ENCODE peak calls at places on chromosomes 16 and 17, in five cellular contexts. One of them, this sample, is unnamed.

GRCh38 chr17:35084987-35085386 is 21.5 kb upstream of the RFFL start:
- DNase-seq in fibroblast of lung: peak
- DNase-seq in ELR: peak
- DNase-seq in naive thymus-derived CD8-positive, alpha-beta T cell: no peak
- DNase-seq in non-pigmented ciliary epithelial cell: no peak
- DNase-seq in this sample: no peak

GRCh38 chr16:12329246-12329995 is 352.9 kb downstream of the SNX29 start:
- DNase-seq in fibroblast of lung: no peak
- DNase-seq in ELR: no peak
- DNase-seq in naive thymus-derived CD8-positive, alpha-beta T cell: no peak
- DNase-seq in non-pigmented ciliary epithelial cell: no peak
- DNase-seq in this sample: no peak

GRCh38 chr16:69064164-69064563 is 41.3 kb upstream of the HAS3 start:
- DNase-seq in fibroblast of lung: no peak
- DNase-seq in ELR: peak
- DNase-seq in naive thymus-derived CD8-positive, alpha-beta T cell: no peak
- DNase-seq in non-pigmented ciliary epithelial cell: no peak
- DNase-seq in this sample: no peak

GRCh38 chr16:89722392-89723278 is 1.3 kb downstream of the ZNF276 start:
- DNase-seq in fibroblast of lung: peak
- DNase-seq in ELR: peak
- DNase-seq in naive thymus-derived CD8-positive, alpha-beta T cell: peak
- DNase-seq in non-pigmented ciliary epithelial cell: no peak
- DNase-seq in this sample: no peak

GRCh38 chr17:77445030-77445907 is 304.5 kb downstream of the SEC14L1 start:
- DNase-seq in fibroblast of lung: peak
- DNase-seq in ELR: no peak
- DNase-seq in naive thymus-derived CD8-positive, alpha-beta T cell: peak
- DNase-seq in non-pigmented ciliary epithelial cell: no peak
- DNase-seq in this sample: no peak

GRCh38 chr16:11977206-11978041 is 890 bp downstream of the SNX29 start:
- DNase-seq in fibroblast of lung: peak
- DNase-seq in ELR: peak
- DNase-seq in naive thymus-derived CD8-positive, alpha-beta T cell: no peak
- DNase-seq in non-pigmented ciliary epithelial cell: no peak
- DNase-seq in this sample: no peak

GRCh38 chr16:1560866-1561265 is 27.4 kb downstream of the TMEM204 start:
- DNase-seq in fibroblast of lung: no peak
- DNase-seq in ELR: no peak
- DNase-seq in naive thymus-derived CD8-positive, alpha-beta T cell: no peak
- DNase-seq in non-pigmented ciliary epithelial cell: no peak
- DNase-seq in this sample: no peak

GRCh38 chr17:13540546-13540945 is 61.2 kb downstream of the HS3ST3A1 start:
- DNase-seq in fibroblast of lung: no peak
- DNase-seq in ELR: no peak
- DNase-seq in naive thymus-derived CD8-positive, alpha-beta T cell: no peak
- DNase-seq in non-pigmented ciliary epithelial cell: no peak
- DNase-seq in this sample: no peak

GRCh38 chr17:74181341-74181740 is 22.1 kb upstream of the RPL38 start:
- DNase-seq in fibroblast of lung: no peak
- DNase-seq in ELR: no peak
- DNase-seq in naive thymus-derived CD8-positive, alpha-beta T cell: no peak
- DNase-seq in non-pigmented ciliary epithelial cell: no peak
- DNase-seq in this sample: no peak

GRCh38 chr16:85626191-85626951 is 13.2 kb downstream of the GSE1 start:
- DNase-seq in fibroblast of lung: no peak
- DNase-seq in ELR: no peak
- DNase-seq in naive thymus-derived CD8-positive, alpha-beta T cell: no peak
- DNase-seq in non-pigmented ciliary epithelial cell: no peak
- DNase-seq in this sample: no peak

GRCh38 chr17:77935121-77935571 is 23.4 kb upstream of the TNRC6C start:
- DNase-seq in fibroblast of lung: no peak
- DNase-seq in ELR: no peak
- DNase-seq in naive thymus-derived CD8-positive, alpha-beta T cell: peak
- DNase-seq in non-pigmented ciliary epithelial cell: no peak
- DNase-seq in this sample: no peak

GRCh38 chr17:55140751-55141150 is 124.0 kb upstream of the HLF start:
- DNase-seq in fibroblast of lung: no peak
- DNase-seq in ELR: no peak
- DNase-seq in naive thymus-derived CD8-positive, alpha-beta T cell: no peak
- DNase-seq in non-pigmented ciliary epithelial cell: no peak
- DNase-seq in this sample: no peak

GRCh38 chr17:62562656-62563055 is 64.8 kb upstream of the MRC2 start:
- DNase-seq in fibroblast of lung: peak
- DNase-seq in ELR: peak
- DNase-seq in naive thymus-derived CD8-positive, alpha-beta T cell: no peak
- DNase-seq in non-pigmented ciliary epithelial cell: no peak
- DNase-seq in this sample: no peak

GRCh38 chr16:83701494-83701893 is 106.3 kb upstream of the HSBP1 start:
- DNase-seq in fibroblast of lung: peak
- DNase-seq in ELR: peak
- DNase-seq in naive thymus-derived CD8-positive, alpha-beta T cell: no peak
- DNase-seq in non-pigmented ciliary epithelial cell: no peak
- DNase-seq in this sample: no peak

GRCh38 chr17:47882247-47882646 is 13.8 kb upstream of the SP2 start:
- DNase-seq in fibroblast of lung: peak
- DNase-seq in ELR: peak
- DNase-seq in naive thymus-derived CD8-positive, alpha-beta T cell: no peak
- DNase-seq in non-pigmented ciliary epithelial cell: no peak
- DNase-seq in this sample: no peak

GRCh38 chr16:69917739-69918138 is 33.4 kb upstream of the CLEC18A start:
- DNase-seq in fibroblast of lung: peak
- DNase-seq in ELR: peak
- DNase-seq in naive thymus-derived CD8-positive, alpha-beta T cell: no peak
- DNase-seq in non-pigmented ciliary epithelial cell: peak
- DNase-seq in this sample: peak

GRCh38 chr17:2547176-2547575 is 35.5 kb upstream of the METTL16 start:
- DNase-seq in fibroblast of lung: peak
- DNase-seq in ELR: peak
- DNase-seq in naive thymus-derived CD8-positive, alpha-beta T cell: no peak
- DNase-seq in non-pigmented ciliary epithelial cell: no peak
- DNase-seq in this sample: no peak

GRCh38 chr17:21029515-21029914 is 13.3 kb downstream of the USP22 start:
- DNase-seq in fibroblast of lung: no peak
- DNase-seq in ELR: peak
- DNase-seq in naive thymus-derived CD8-positive, alpha-beta T cell: no peak
- DNase-seq in non-pigmented ciliary epithelial cell: no peak
- DNase-seq in this sample: no peak

GRCh38 chr16:19696312-19696711 is 21.7 kb downstream of the KNOP1 start:
- DNase-seq in fibroblast of lung: peak
- DNase-seq in ELR: peak
- DNase-seq in naive thymus-derived CD8-positive, alpha-beta T cell: peak
- DNase-seq in non-pigmented ciliary epithelial cell: peak
- DNase-seq in this sample: peak

GRCh38 chr16:72938426-72939164 is 109.3 kb downstream of the ZFHX3 start:
- DNase-seq in fibroblast of lung: peak
- DNase-seq in ELR: peak
- DNase-seq in naive thymus-derived CD8-positive, alpha-beta T cell: no peak
- DNase-seq in non-pigmented ciliary epithelial cell: peak
- DNase-seq in this sample: no peak

GRCh38 chr17:28348979-28349378 is 8.3 kb downstream of the POLDIP2 start:
- DNase-seq in fibroblast of lung: no peak
- DNase-seq in ELR: no peak
- DNase-seq in naive thymus-derived CD8-positive, alpha-beta T cell: no peak
- DNase-seq in non-pigmented ciliary epithelial cell: no peak
- DNase-seq in this sample: no peak

GRCh38 chr17:60902399-60902798 is 224.7 kb downstream of the BCAS3 start:
- DNase-seq in fibroblast of lung: peak
- DNase-seq in ELR: no peak
- DNase-seq in naive thymus-derived CD8-positive, alpha-beta T cell: no peak
- DNase-seq in non-pigmented ciliary epithelial cell: no peak
- DNase-seq in this sample: no peak

GRCh38 chr16:67169642-67170167 is 633 bp upstream of the NOL3 start:
- DNase-seq in fibroblast of lung: no peak
- DNase-seq in ELR: peak
- DNase-seq in naive thymus-derived CD8-positive, alpha-beta T cell: no peak
- DNase-seq in non-pigmented ciliary epithelial cell: no peak
- DNase-seq in this sample: no peak

GRCh38 chr17:7835818-7836595 is 2.0 kb downstream of the KDM6B start:
- DNase-seq in fibroblast of lung: peak
- DNase-seq in ELR: peak
- DNase-seq in naive thymus-derived CD8-positive, alpha-beta T cell: no peak
- DNase-seq in non-pigmented ciliary epithelial cell: no peak
- DNase-seq in this sample: no peak